ENCODE peak calls at places on chromosome 17, in ten cellular contexts. One of them, this sample, is unnamed.

GRCh38 chr17:78618264-78619066 is 41.3 kb upstream of the DNAH17 start:
- DNase-seq in heart left ventricle: peak; percentile 51
- DNase-seq in CD8-positive, alpha-beta T cell: no peak
- DNase-seq in pancreas: no peak
- DNase-seq in CD4-positive, alpha-beta T cell: no peak
- DNase-seq in body of pancreas: no peak
- DNase-seq in tibial nerve: no peak
- DNase-seq in thoracic aorta: no peak
- DNase-seq in IMR-90: no peak
- DNase-seq in psoas muscle: peak; percentile 69
- DNase-seq in this sample: no peak

GRCh38 chr17:78597923-78598545 is 20.8 kb upstream of the DNAH17 start:
- DNase-seq in heart left ventricle: no peak
- DNase-seq in CD8-positive, alpha-beta T cell: no peak
- DNase-seq in pancreas: no peak
- DNase-seq in CD4-positive, alpha-beta T cell: no peak
- DNase-seq in body of pancreas: no peak
- DNase-seq in tibial nerve: no peak
- DNase-seq in thoracic aorta: no peak
- DNase-seq in IMR-90: peak; percentile 86
- DNase-seq in psoas muscle: no peak
- DNase-seq in this sample: no peak

GRCh38 chr17:55069983-55070529 is 101.5 kb downstream of the STXBP4 start:
- DNase-seq in heart left ventricle: no peak
- DNase-seq in CD8-positive, alpha-beta T cell: no peak
- DNase-seq in pancreas: no peak
- DNase-seq in CD4-positive, alpha-beta T cell: no peak
- DNase-seq in body of pancreas: no peak
- DNase-seq in tibial nerve: no peak
- DNase-seq in thoracic aorta: no peak
- DNase-seq in IMR-90: no peak
- DNase-seq in psoas muscle: no peak
- DNase-seq in this sample: no peak

GRCh38 chr17:4098516-4099209 is 44.2 kb downstream of the ZZEF1 start:
- DNase-seq in heart left ventricle: no peak
- DNase-seq in CD8-positive, alpha-beta T cell: no peak
- DNase-seq in pancreas: no peak
- DNase-seq in CD4-positive, alpha-beta T cell: no peak
- DNase-seq in body of pancreas: no peak
- DNase-seq in tibial nerve: no peak
- DNase-seq in thoracic aorta: no peak
- DNase-seq in IMR-90: no peak
- DNase-seq in psoas muscle: no peak
- DNase-seq in this sample: no peak

GRCh38 chr17:39231587-39232551 is 6.1 kb upstream of the STAC2 start:
- DNase-seq in heart left ventricle: peak; percentile 59
- DNase-seq in CD8-positive, alpha-beta T cell: peak; percentile 74
- DNase-seq in pancreas: no peak
- DNase-seq in CD4-positive, alpha-beta T cell: peak; percentile 65
- DNase-seq in body of pancreas: peak; percentile 56
- DNase-seq in tibial nerve: no peak
- DNase-seq in thoracic aorta: no peak
- DNase-seq in IMR-90: peak; percentile 26
- DNase-seq in psoas muscle: peak; percentile 57
- DNase-seq in this sample: no peak

GRCh38 chr17:40605301-40605700 is 40.0 kb upstream of the CCR7 start:
- DNase-seq in heart left ventricle: no peak
- DNase-seq in CD8-positive, alpha-beta T cell: peak; percentile 81
- DNase-seq in pancreas: no peak
- DNase-seq in CD4-positive, alpha-beta T cell: peak; percentile 68
- DNase-seq in body of pancreas: no peak
- DNase-seq in tibial nerve: no peak
- DNase-seq in thoracic aorta: no peak
- DNase-seq in IMR-90: no peak
- DNase-seq in psoas muscle: no peak
- DNase-seq in this sample: no peak

GRCh38 chr17:72502111-72502939 is 381.5 kb downstream of the SOX9 start:
- DNase-seq in heart left ventricle: peak; percentile 46
- DNase-seq in CD8-positive, alpha-beta T cell: no peak
- DNase-seq in pancreas: peak; percentile 53
- DNase-seq in CD4-positive, alpha-beta T cell: no peak
- DNase-seq in body of pancreas: peak; percentile 57
- DNase-seq in tibial nerve: peak; percentile 25
- DNase-seq in thoracic aorta: no peak
- DNase-seq in IMR-90: peak; percentile 64
- DNase-seq in psoas muscle: no peak
- DNase-seq in this sample: no peak

GRCh38 chr17:36869441-36869840 is 67.8 kb upstream of the LHX1 start:
- DNase-seq in heart left ventricle: no peak
- DNase-seq in CD8-positive, alpha-beta T cell: no peak
- DNase-seq in pancreas: no peak
- DNase-seq in CD4-positive, alpha-beta T cell: no peak
- DNase-seq in body of pancreas: no peak
- DNase-seq in tibial nerve: no peak
- DNase-seq in thoracic aorta: no peak
- DNase-seq in IMR-90: no peak
- DNase-seq in psoas muscle: no peak
- DNase-seq in this sample: no peak

GRCh38 chr17:31564883-31565297 is 173.4 kb downstream of the RAB11FIP4 start:
- DNase-seq in heart left ventricle: no peak
- DNase-seq in CD8-positive, alpha-beta T cell: no peak
- DNase-seq in pancreas: no peak
- DNase-seq in CD4-positive, alpha-beta T cell: no peak
- DNase-seq in body of pancreas: peak; percentile 33
- DNase-seq in tibial nerve: no peak
- DNase-seq in thoracic aorta: no peak
- DNase-seq in IMR-90: peak; percentile 75
- DNase-seq in psoas muscle: no peak
- DNase-seq in this sample: no peak

GRCh38 chr17:67007266-67007665 is 37.1 kb upstream of the CACNG1 start:
- DNase-seq in heart left ventricle: no peak
- DNase-seq in CD8-positive, alpha-beta T cell: no peak
- DNase-seq in pancreas: no peak
- DNase-seq in CD4-positive, alpha-beta T cell: no peak
- DNase-seq in body of pancreas: no peak
- DNase-seq in tibial nerve: no peak
- DNase-seq in thoracic aorta: no peak
- DNase-seq in IMR-90: no peak
- DNase-seq in psoas muscle: no peak
- DNase-seq in this sample: no peak

GRCh38 chr17:17871913-17872312 is 35.1 kb upstream of the SREBF1 start:
- DNase-seq in heart left ventricle: no peak
- DNase-seq in CD8-positive, alpha-beta T cell: no peak
- DNase-seq in pancreas: no peak
- DNase-seq in CD4-positive, alpha-beta T cell: no peak
- DNase-seq in body of pancreas: no peak
- DNase-seq in tibial nerve: no peak
- DNase-seq in thoracic aorta: no peak
- DNase-seq in IMR-90: no peak
- DNase-seq in psoas muscle: no peak
- DNase-seq in this sample: no peak

GRCh38 chr17:17872468-17873345 is 35.9 kb upstream of the SREBF1 start:
- DNase-seq in heart left ventricle: no peak
- DNase-seq in CD8-positive, alpha-beta T cell: no peak
- DNase-seq in pancreas: no peak
- DNase-seq in CD4-positive, alpha-beta T cell: no peak
- DNase-seq in body of pancreas: no peak
- DNase-seq in tibial nerve: no peak
- DNase-seq in thoracic aorta: no peak
- DNase-seq in IMR-90: peak; percentile 32
- DNase-seq in psoas muscle: no peak
- DNase-seq in this sample: no peak

GRCh38 chr17:17870292-17870691 is 33.5 kb upstream of the SREBF1 start:
- DNase-seq in heart left ventricle: no peak
- DNase-seq in CD8-positive, alpha-beta T cell: no peak
- DNase-seq in pancreas: no peak
- DNase-seq in CD4-positive, alpha-beta T cell: no peak
- DNase-seq in body of pancreas: no peak
- DNase-seq in tibial nerve: no peak
- DNase-seq in thoracic aorta: no peak
- DNase-seq in IMR-90: no peak
- DNase-seq in psoas muscle: no peak
- DNase-seq in this sample: no peak

GRCh38 chr17:17874478-17874877 is 37.7 kb upstream of the SREBF1 start:
- DNase-seq in heart left ventricle: peak; percentile 50
- DNase-seq in CD8-positive, alpha-beta T cell: no peak
- DNase-seq in pancreas: no peak
- DNase-seq in CD4-positive, alpha-beta T cell: no peak
- DNase-seq in body of pancreas: no peak
- DNase-seq in tibial nerve: no peak
- DNase-seq in thoracic aorta: no peak
- DNase-seq in IMR-90: peak; percentile 92
- DNase-seq in psoas muscle: no peak
- DNase-seq in this sample: peak; percentile 69

DNA sequence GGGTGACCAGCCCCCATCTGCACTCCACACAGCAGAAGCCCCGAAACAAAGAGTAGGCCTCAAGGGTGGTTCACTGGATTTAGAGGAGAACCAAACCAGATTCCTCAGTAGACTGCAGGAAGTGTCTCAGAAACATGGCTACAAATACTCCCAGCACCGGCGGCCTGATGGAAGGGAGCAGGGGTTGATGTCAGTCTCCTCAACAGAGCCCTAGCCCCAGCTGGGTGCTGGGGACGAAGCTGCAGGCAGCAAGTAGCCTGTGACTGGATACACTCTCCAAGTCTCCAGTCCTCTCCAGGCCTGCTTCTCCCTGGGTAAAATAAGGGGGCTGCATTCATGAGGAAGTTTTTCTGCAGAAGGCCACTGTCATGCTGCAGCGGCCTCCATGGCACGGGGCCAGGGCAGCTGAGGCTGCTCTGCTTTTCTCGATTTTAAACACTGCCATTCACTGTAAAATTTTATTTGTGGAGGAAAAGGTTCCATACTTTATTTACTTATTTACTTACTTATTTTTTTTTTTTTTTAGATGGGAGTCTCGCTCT is 36.7 kb upstream of the SREBF1 start:
- DNase-seq in heart left ventricle: no peak
- DNase-seq in CD8-positive, alpha-beta T cell: no peak
- DNase-seq in pancreas: no peak
- DNase-seq in CD4-positive, alpha-beta T cell: no peak
- DNase-seq in body of pancreas: no peak
- DNase-seq in tibial nerve: no peak
- DNase-seq in thoracic aorta: no peak
- DNase-seq in IMR-90: no peak
- DNase-seq in psoas muscle: no peak
- DNase-seq in this sample: no peak
- H3K27ac ChIP-seq in heart left ventricle: no peak overlapping the region
- H3K27ac ChIP-seq in CD8-positive, alpha-beta T cell: no peak overlapping the region
- H3K27ac ChIP-seq in pancreas: no peak overlapping the region
- H3K27ac ChIP-seq in CD4-positive, alpha-beta T cell: no peak overlapping the region
- H3K27ac ChIP-seq in body of pancreas: no peak overlapping the region
- H3K27ac ChIP-seq in tibial nerve: peak overlapping the region; percentile 53
- H3K27ac ChIP-seq in thoracic aorta: peak overlapping the region; percentile 25
- H3K27ac ChIP-seq in IMR-90: no peak overlapping the region
- H3K27ac ChIP-seq in psoas muscle: no peak overlapping the region
- H3K27ac ChIP-seq in this sample: no peak overlapping the region

GRCh38 chr17:75091855-75092327 is 4.1 kb downstream of the SLC16A5 start:
- DNase-seq in heart left ventricle: no peak
- DNase-seq in CD8-positive, alpha-beta T cell: no peak
- DNase-seq in pancreas: no peak
- DNase-seq in CD4-positive, alpha-beta T cell: no peak
- DNase-seq in body of pancreas: no peak
- DNase-seq in tibial nerve: no peak
- DNase-seq in thoracic aorta: no peak
- DNase-seq in IMR-90: no peak
- DNase-seq in psoas muscle: no peak
- DNase-seq in this sample: no peak
- TF ChIP-seq CTCF in heart left ventricle: no peak
- TF ChIP-seq CTCF in CD8-positive, alpha-beta T cell: no peak
- TF ChIP-seq CTCF in pancreas: no peak
- TF ChIP-seq CTCF in CD4-positive, alpha-beta T cell: no peak
- TF ChIP-seq CTCF in body of pancreas: no peak
- TF ChIP-seq CTCF in tibial nerve: no peak
- TF ChIP-seq CTCF in thoracic aorta: no peak
- TF ChIP-seq CTCF in IMR-90: no peak
- TF ChIP-seq CTCF in psoas muscle: no peak
- TF ChIP-seq CTCF in this sample: no peak

DNA sequence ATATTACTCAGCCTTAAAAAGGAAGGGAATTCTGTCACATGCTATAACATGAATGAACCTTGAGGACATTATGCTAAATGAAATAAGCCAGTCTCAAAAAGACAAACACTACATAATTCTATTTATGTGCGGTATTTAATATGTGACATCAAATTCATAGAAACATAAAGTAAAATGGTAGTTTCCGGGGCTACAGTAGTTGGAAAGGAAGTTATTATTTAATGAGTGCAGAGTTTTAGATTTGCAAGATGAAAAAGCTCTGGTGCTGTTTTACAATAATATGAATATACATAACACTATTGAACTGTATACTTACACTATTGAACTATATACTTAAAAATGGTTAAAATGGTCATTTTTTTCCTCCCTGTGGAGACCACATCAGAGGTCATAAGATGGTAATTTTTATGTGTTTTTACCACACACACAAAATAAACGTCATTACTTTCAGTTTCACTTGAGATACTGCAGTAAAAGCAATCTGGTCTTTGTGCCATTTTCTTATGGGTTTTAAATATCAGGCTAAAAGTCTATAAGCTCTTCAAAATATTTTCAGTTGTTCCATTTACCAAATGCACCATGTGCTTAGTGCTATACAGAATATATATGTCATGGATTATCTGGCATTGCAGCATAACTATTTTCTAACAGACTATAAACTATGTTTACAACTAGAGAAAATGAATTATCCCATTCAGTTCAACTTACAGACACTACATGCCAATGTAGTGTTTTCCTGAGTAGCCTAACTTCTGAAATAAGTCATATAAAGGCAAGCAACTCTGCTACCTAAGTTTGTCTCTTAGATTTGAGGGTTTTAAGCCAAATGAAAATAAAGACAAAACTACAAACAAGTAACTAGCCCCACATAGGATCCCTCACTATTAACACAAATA is 90.9 kb downstream of the SPAG9 start:
- DNase-seq in heart left ventricle: no peak
- DNase-seq in CD8-positive, alpha-beta T cell: no peak
- DNase-seq in pancreas: no peak
- DNase-seq in CD4-positive, alpha-beta T cell: no peak
- DNase-seq in body of pancreas: no peak
- DNase-seq in tibial nerve: no peak
- DNase-seq in thoracic aorta: no peak
- DNase-seq in IMR-90: peak; percentile 54
- DNase-seq in psoas muscle: no peak
- DNase-seq in this sample: no peak
- H3K27ac ChIP-seq in heart left ventricle: peak overlapping the region; percentile 45
- H3K27ac ChIP-seq in CD8-positive, alpha-beta T cell: peak overlapping the region; percentile 41
- H3K27ac ChIP-seq in pancreas: peak overlapping the region; percentile 53
- H3K27ac ChIP-seq in CD4-positive, alpha-beta T cell: peak overlapping the region; percentile 33
- H3K27ac ChIP-seq in body of pancreas: peak overlapping the region; percentile 69
- H3K27ac ChIP-seq in tibial nerve: peak overlapping the region; percentile 75
- H3K27ac ChIP-seq in thoracic aorta: no peak overlapping the region
- H3K27ac ChIP-seq in IMR-90: no peak overlapping the region
- H3K27ac ChIP-seq in psoas muscle: peak overlapping the region; percentile 37
- H3K27ac ChIP-seq in this sample: no peak overlapping the region

GRCh38 chr17:63573634-63574033 is 23.4 kb downstream of the DCAF7 start:
- DNase-seq in heart left ventricle: no peak
- DNase-seq in CD8-positive, alpha-beta T cell: no peak
- DNase-seq in pancreas: no peak
- DNase-seq in CD4-positive, alpha-beta T cell: no peak
- DNase-seq in body of pancreas: no peak
- DNase-seq in tibial nerve: no peak
- DNase-seq in thoracic aorta: no peak
- DNase-seq in IMR-90: no peak
- DNase-seq in psoas muscle: no peak
- DNase-seq in this sample: no peak
- TF ChIP-seq CTCF in heart left ventricle: peak; percentile 21
- TF ChIP-seq CTCF in CD8-positive, alpha-beta T cell: no peak
- TF ChIP-seq CTCF in pancreas: no peak
- TF ChIP-seq CTCF in CD4-positive, alpha-beta T cell: no peak
- TF ChIP-seq CTCF in body of pancreas: no peak
- TF ChIP-seq CTCF in tibial nerve: no peak
- TF ChIP-seq CTCF in thoracic aorta: no peak
- TF ChIP-seq CTCF in IMR-90: peak; percentile 26
- TF ChIP-seq CTCF in psoas muscle: peak; percentile 6
- TF ChIP-seq CTCF in this sample: peak; percentile 29

This sample was measured in RWPE1.